ENCODE peak calls at places on chromosomes 11 and 22, in ten cellular contexts. W is uterus, H is sigmoid colon, M is suprapubic skin, O is IMR-90, R is transverse colon, V is A549, E is tibial nerve, Z is ovary, I is HCT116. B is an unnamed sample.

GRCh38 chr11:19389787-19390303 is 149.1 kb upstream of the E2F8 start:
- DNase-seq in O (peak; percentile 27), I (no peak), M (no peak), E (peak; percentile 53), Z (no peak), R (peak; percentile 21), H (peak; percentile 73), V (no peak), W (no peak), B (no peak)

GRCh38 chr11:11845551-11845950 is 3.8 kb downstream of the USP47 start:
- DNase-seq in R (no peak), I (no peak), V (no peak), H (no peak), M (no peak), Z (no peak), O (peak; percentile 35), E (no peak), W (no peak), B (no peak)

GRCh38 chr11:44795803-44796535 is 69.2 kb downstream of the TSPAN18 start:
- DNase-seq in Z (no peak), E (no peak), H (no peak), M (no peak), V (no peak), R (no peak), W (no peak), O (no peak), I (no peak), B (no peak)

GRCh38 chr11:89491141-89491690 is at the start of gene NOX4:
- DNase-seq in I (no peak), M (peak; percentile 65), O (peak; percentile 48), R (no peak), Z (peak; percentile 62), V (no peak), W (peak; percentile 39), H (peak; percentile 64), E (peak; percentile 24), B (no peak)

GRCh38 chr22:29382575-29383328 is 5.6 kb downstream of the AP1B1 start:
- DNase-seq in I (no peak), E (no peak), R (peak; percentile 67), V (no peak), M (peak; percentile 24), W (no peak), H (no peak), O (no peak), Z (no peak), B (no peak)

GRCh38 chr11:124277809-124278208 is 21.6 kb downstream of the OR8G5 start:
- DNase-seq in M (no peak), H (no peak), O (no peak), Z (no peak), W (no peak), R (no peak), I (no peak), E (no peak), V (no peak), B (no peak)

GRCh38 chr11:117986981-117987495 is 844 bp downstream of the IL10RA start:
- DNase-seq in Z (no peak), O (no peak), W (no peak), V (no peak), R (peak; percentile 50), H (no peak), E (no peak), M (no peak), I (no peak), B (no peak)

GRCh38 chr11:27795955-27796861 is 96.0 kb upstream of the BDNF start:
- DNase-seq in R (peak; percentile 82), O (peak; percentile 9), I (no peak), Z (no peak), H (no peak), W (no peak), M (no peak), E (no peak), V (no peak), B (peak; percentile 35)

GRCh38 chr11:1175461-1176223 is 17.9 kb downstream of the MUC5AC start:
- DNase-seq in R (no peak), E (no peak), H (no peak), O (no peak), I (no peak), W (no peak), V (no peak), Z (no peak), M (no peak), B (peak; percentile 64)

GRCh38 chr11:1178201-1178885 is 20.6 kb downstream of the MUC5AC start:
- DNase-seq in M (no peak), I (no peak), V (no peak), R (no peak), Z (no peak), E (no peak), W (no peak), H (no peak), O (no peak), B (no peak)

GRCh38 chr11:1177771-1178090 is 20.0 kb downstream of the MUC5AC start:
- DNase-seq in H (no peak), R (no peak), V (no peak), W (no peak), M (no peak), O (no peak), I (no peak), E (no peak), Z (no peak), B (no peak)

GRCh38 chr11:1176224-1177019 is 18.7 kb downstream of the MUC5AC start:
- DNase-seq in W (no peak), I (no peak), R (no peak), E (no peak), V (no peak), Z (no peak), H (no peak), O (no peak), M (no peak), B (no peak)

GRCh38 chr11:1177020-1177770 is 19.4 kb downstream of the MUC5AC start:
- DNase-seq in O (no peak), I (no peak), V (no peak), R (no peak), E (no peak), Z (no peak), W (no peak), H (no peak), M (no peak), B (no peak)
- H3K9me3 ChIP-seq in O (peaks cover 2% of the 10 kb centered on the region), I (no peaks in the 10 kb centered on the region), V (no peaks in the 10 kb centered on the region), R (no peaks in the 10 kb centered on the region), E (no peaks in the 10 kb centered on the region), Z (no peaks in the 10 kb centered on the region), W (no peaks in the 10 kb centered on the region), H (no peaks in the 10 kb centered on the region), M (no peaks in the 10 kb centered on the region), B (no peaks in the 10 kb centered on the region)

GRCh38 chr22:31081963-31082605 is 966 bp downstream of the SMTN start:
- DNase-seq in Z (peak; percentile 26), E (no peak), I (no peak), O (peak; percentile 62), R (peak; percentile 13), M (no peak), H (no peak), W (no peak), V (no peak), B (no peak)

GRCh38 chr22:31080848-31081649 is at the start of gene SMTN:
- DNase-seq in V (peak; percentile 80), W (peak; percentile 96), O (peak; percentile 85), E (peak; percentile 88), M (peak; percentile 96), Z (peak; percentile 95), I (peak; percentile 83), R (peak; percentile 97), H (peak; percentile 97), B (peak; percentile 98)

GRCh38 chr22:31083923-31084810 is 3.0 kb downstream of the SMTN start:
- DNase-seq in M (no peak), O (no peak), V (no peak), R (peak; percentile 28), Z (no peak), I (no peak), E (no peak), W (no peak), H (no peak), B (no peak)

GRCh38 chr22:31083377-31083768 is 2.3 kb downstream of the SMTN start:
- DNase-seq in E (no peak), W (no peak), R (peak; percentile 71), Z (peak; percentile 56), O (no peak), M (no peak), H (no peak), V (no peak), I (no peak), B (no peak)

DNA sequence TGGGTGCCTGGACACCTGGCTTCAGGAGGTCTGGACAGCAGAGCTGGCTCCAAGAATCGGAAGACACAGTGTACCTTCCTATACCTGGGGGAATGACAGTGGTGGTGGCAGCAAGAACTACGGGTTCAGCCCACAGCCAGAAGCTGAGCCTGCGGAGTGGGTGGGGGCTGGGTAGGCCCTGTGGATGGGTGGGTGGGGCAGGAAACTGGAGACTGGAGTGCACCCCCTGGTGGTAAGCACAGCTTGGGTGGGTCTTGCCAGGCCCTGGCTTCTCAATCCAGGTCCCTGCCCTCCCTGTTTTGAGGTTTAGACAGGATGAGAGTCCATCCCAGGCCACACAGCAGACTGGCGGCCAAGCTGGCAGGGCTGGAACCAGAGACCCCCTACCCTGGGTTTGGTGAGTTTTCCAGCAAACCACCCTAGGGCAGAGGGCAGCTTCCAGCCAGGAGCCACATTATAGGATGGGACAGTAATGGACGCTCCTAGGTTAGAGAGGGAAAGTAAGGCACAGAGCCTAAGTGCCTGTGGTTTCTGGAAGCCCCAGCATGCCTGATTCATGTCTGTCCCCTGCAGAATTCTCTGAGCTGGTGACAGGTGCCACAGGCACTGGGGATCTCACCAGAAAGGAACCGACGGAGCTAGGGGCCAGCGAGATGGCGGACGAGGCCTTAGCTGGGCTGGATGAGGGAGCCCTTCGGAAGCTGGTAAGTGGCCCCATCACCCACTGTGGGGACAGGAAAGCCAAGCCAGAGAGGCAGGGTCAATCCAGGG is 1.7 kb downstream of the SMTN start:
- DNase-seq in O (peak; percentile 64), H (peak; percentile 94), E (no peak), R (peak; percentile 89), M (peak; percentile 84), I (peak; percentile 69), Z (peak; percentile 66), W (peak; percentile 81), V (peak; percentile 74), B (no peak)
- TF ChIP-seq POLR2A in O (no peak), H (no peak), E (no peak), R (no peak), M (no peak), I (no peak), Z (no peak), W (peak; percentile 35), V (no peak), B (no peak)

GRCh38 chr22:47016636-47017035 is 254.2 kb downstream of the TBC1D22A start:
- DNase-seq in V (no peak), I (no peak), Z (no peak), R (no peak), E (no peak), M (no peak), H (peak; percentile 61), W (no peak), O (no peak), B (peak; percentile 8)

GRCh38 chr22:47017245-47017644 is 254.8 kb downstream of the TBC1D22A start:
- DNase-seq in V (no peak), H (peak; percentile 50), I (no peak), E (no peak), W (no peak), Z (no peak), M (no peak), R (no peak), O (no peak), B (no peak)

GRCh38 chr22:47014636-47014930 is 252.1 kb downstream of the TBC1D22A start:
- DNase-seq in Z (no peak), H (peak; percentile 55), E (no peak), M (no peak), W (no peak), I (no peak), R (no peak), V (no peak), O (no peak), B (no peak)

GRCh38 chr22:47014946-47015345 is 252.5 kb downstream of the TBC1D22A start:
- DNase-seq in I (no peak), W (no peak), Z (no peak), M (no peak), V (no peak), H (peak; percentile 55), O (no peak), E (no peak), R (peak; percentile 2), B (peak; percentile 13)

DNA sequence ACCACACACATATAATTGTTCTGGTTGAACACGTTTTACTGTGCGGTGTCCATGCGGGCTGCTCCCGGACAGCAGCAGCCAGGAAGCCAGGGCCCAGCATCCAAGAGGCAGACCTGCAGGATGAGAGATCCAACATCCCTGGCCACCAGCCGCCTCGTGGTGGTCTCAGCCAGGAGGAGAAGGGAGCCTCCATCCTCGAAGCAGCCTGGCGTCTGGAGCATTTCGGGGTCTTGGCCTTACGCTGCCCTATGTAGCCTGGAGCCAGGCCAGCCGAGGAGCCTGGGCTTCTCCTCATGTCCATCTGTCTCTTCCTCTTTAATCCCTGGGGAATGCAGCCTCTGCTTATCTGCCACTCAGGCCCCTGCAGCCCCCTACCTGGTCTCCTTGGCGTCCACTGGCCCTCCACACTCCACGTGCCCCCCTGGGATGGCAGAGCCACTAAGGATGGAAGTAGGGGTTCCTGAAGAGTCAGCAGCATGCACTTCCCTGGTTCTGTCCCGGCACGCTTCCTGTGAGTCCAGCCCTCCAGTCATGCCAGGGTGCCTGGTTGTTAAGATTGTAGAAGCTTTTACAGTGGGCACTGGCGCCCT is 253.2 kb downstream of the TBC1D22A start:
- DNase-seq in H (peak; percentile 57), I (no peak), W (no peak), V (no peak), E (no peak), O (no peak), Z (no peak), M (no peak), R (no peak), B (no peak)
- H3K9me3 ChIP-seq in H (no peaks in the 10 kb centered on the region), I (no peaks in the 10 kb centered on the region), W (no peaks in the 10 kb centered on the region), V (no peaks in the 10 kb centered on the region), E (no peaks in the 10 kb centered on the region), O (no peaks in the 10 kb centered on the region), Z (no peaks in the 10 kb centered on the region), M (no peaks in the 10 kb centered on the region), R (no peaks in the 10 kb centered on the region), B (no peaks in the 10 kb centered on the region)

GRCh38 chr11:47980907-47981621 is 705 bp downstream of the PTPRJ start:
- DNase-seq in O (peak; percentile 40), R (peak; percentile 63), Z (peak; percentile 46), M (peak; percentile 68), V (peak; percentile 34), H (peak; percentile 67), E (no peak), I (no peak), W (peak; percentile 35), B (peak; percentile 90)

GRCh38 chr11:47981667-47982404 is 1.5 kb downstream of the PTPRJ start:
- DNase-seq in M (peak; percentile 64), V (peak; percentile 39), Z (no peak), E (no peak), I (no peak), R (no peak), H (no peak), W (no peak), O (no peak), B (peak; percentile 64)

GRCh38 chr11:47979378-47980092 is 824 bp upstream of the PTPRJ start:
- DNase-seq in R (no peak), O (no peak), M (peak; percentile 60), H (no peak), W (no peak), Z (no peak), I (no peak), E (no peak), V (peak; percentile 64), B (no peak)

GRCh38 chr11:47977651-47978050 is 2.7 kb upstream of the PTPRJ start:
- DNase-seq in Z (no peak), V (no peak), H (no peak), M (no peak), W (no peak), E (no peak), O (peak; percentile 38), R (no peak), I (no peak), B (no peak)

GRCh38 chr11:47980093-47980906 is at the start of gene PTPRJ:
- DNase-seq in V (peak; percentile 65), H (peak; percentile 75), O (peak; percentile 48), M (peak; percentile 67), W (peak; percentile 27), R (peak; percentile 63), I (no peak), Z (peak; percentile 63), E (no peak), B (peak; percentile 93)
- TF ChIP-seq POLR2A in V (peak; percentile 40), H (no peak), O (peak; percentile 18), M (no peak), W (peak; percentile 49), R (no peak), I (no peak), Z (no peak), E (peak; percentile 77), B (peak; percentile 66)

B was measured in upper lobe of left lung.